ENCODE peak calls at places on chromosomes 13 and 19, in six cellular contexts. One of them, this sample, is unnamed.

GRCh38 chr19:29724102-29724641 is 9.1 kb upstream of the C19orf12 start:
- DNase-seq in neural crest cell: peak
- DNase-seq in fibroblast of pulmonary artery: peak
- DNase-seq in thoracic aorta: no peak
- DNase-seq in vagina: no peak
- DNase-seq in CD8-positive, alpha-beta T cell: peak
- DNase-seq in this sample: peak

GRCh38 chr19:29422047-29422446 is 103.7 kb upstream of the VSTM2B start:
- DNase-seq in fibroblast of pulmonary artery: no peak
- DNase-seq in thoracic aorta: no peak
- DNase-seq in CD8-positive, alpha-beta T cell: no peak
- DNase-seq in neural crest cell: no peak
- DNase-seq in vagina: no peak
- DNase-seq in this sample: no peak

GRCh38 chr19:46787331-46788100 is 878 bp downstream of the SLC1A5 start:
- DNase-seq in neural crest cell: peak
- DNase-seq in CD8-positive, alpha-beta T cell: peak
- DNase-seq in thoracic aorta: no peak
- DNase-seq in fibroblast of pulmonary artery: peak
- DNase-seq in vagina: no peak
- DNase-seq in this sample: peak

GRCh38 chr19:2188708-2189385 is 25.1 kb downstream of the DOT1L start:
- DNase-seq in CD8-positive, alpha-beta T cell: no peak
- DNase-seq in thoracic aorta: no peak
- DNase-seq in vagina: no peak
- DNase-seq in neural crest cell: no peak
- DNase-seq in fibroblast of pulmonary artery: no peak
- DNase-seq in this sample: no peak

GRCh38 chr13:76717092-76717491 is 169.1 kb downstream of the KCTD12 start:
- DNase-seq in CD8-positive, alpha-beta T cell: no peak
- DNase-seq in neural crest cell: no peak
- DNase-seq in vagina: no peak
- DNase-seq in thoracic aorta: no peak
- DNase-seq in fibroblast of pulmonary artery: no peak
- DNase-seq in this sample: no peak

GRCh38 chr19:51123381-51124186 is 1.1 kb upstream of the SIGLEC9 start:
- DNase-seq in vagina: no peak
- DNase-seq in thoracic aorta: no peak
- DNase-seq in neural crest cell: no peak
- DNase-seq in CD8-positive, alpha-beta T cell: peak
- DNase-seq in fibroblast of pulmonary artery: no peak
- DNase-seq in this sample: no peak

GRCh38 chr19:53466726-53467125 is 807 bp upstream of the ZNF813 start:
- DNase-seq in fibroblast of pulmonary artery: no peak
- DNase-seq in CD8-positive, alpha-beta T cell: no peak
- DNase-seq in vagina: no peak
- DNase-seq in thoracic aorta: no peak
- DNase-seq in neural crest cell: no peak
- DNase-seq in this sample: no peak

GRCh38 chr13:78759704-78760103 is 100.7 kb upstream of the OBI1 start:
- DNase-seq in CD8-positive, alpha-beta T cell: no peak
- DNase-seq in neural crest cell: no peak
- DNase-seq in vagina: no peak
- DNase-seq in fibroblast of pulmonary artery: no peak
- DNase-seq in thoracic aorta: no peak
- DNase-seq in this sample: no peak

GRCh38 chr13:62643007-62643483 is 1227.4 kb upstream of the PCDH20 start:
- DNase-seq in fibroblast of pulmonary artery: peak
- DNase-seq in neural crest cell: no peak
- DNase-seq in vagina: no peak
- DNase-seq in thoracic aorta: no peak
- DNase-seq in CD8-positive, alpha-beta T cell: no peak
- DNase-seq in this sample: no peak

GRCh38 chr19:58279042-58279924 is 528 bp downstream of the ZNF8 start:
- DNase-seq in fibroblast of pulmonary artery: peak
- DNase-seq in CD8-positive, alpha-beta T cell: no peak
- DNase-seq in neural crest cell: peak
- DNase-seq in thoracic aorta: peak
- DNase-seq in vagina: no peak
- DNase-seq in this sample: peak

GRCh38 chr19:40560092-40560507 is 16.6 kb upstream of the SHKBP1 start:
- DNase-seq in vagina: no peak
- DNase-seq in CD8-positive, alpha-beta T cell: no peak
- DNase-seq in fibroblast of pulmonary artery: no peak
- DNase-seq in neural crest cell: no peak
- DNase-seq in thoracic aorta: no peak
- DNase-seq in this sample: no peak

GRCh38 chr19:49059056-49059455 is 1.5 kb upstream of the CGB7 start:
- DNase-seq in fibroblast of pulmonary artery: no peak
- DNase-seq in vagina: no peak
- DNase-seq in thoracic aorta: no peak
- DNase-seq in CD8-positive, alpha-beta T cell: no peak
- DNase-seq in neural crest cell: no peak
- DNase-seq in this sample: no peak

GRCh38 chr13:38895075-38895474 is 95.6 kb downstream of the STOML3 start:
- DNase-seq in neural crest cell: no peak
- DNase-seq in vagina: no peak
- DNase-seq in CD8-positive, alpha-beta T cell: no peak
- DNase-seq in thoracic aorta: no peak
- DNase-seq in fibroblast of pulmonary artery: no peak
- DNase-seq in this sample: no peak

GRCh38 chr19:31749231-31749630 is 400.0 kb upstream of the TSHZ3 start:
- DNase-seq in CD8-positive, alpha-beta T cell: no peak
- DNase-seq in neural crest cell: no peak
- DNase-seq in thoracic aorta: no peak
- DNase-seq in vagina: no peak
- DNase-seq in fibroblast of pulmonary artery: no peak
- DNase-seq in this sample: no peak

GRCh38 chr13:114108141-114108761 is 24.2 kb downstream of the RASA3 start:
- DNase-seq in CD8-positive, alpha-beta T cell: no peak
- DNase-seq in neural crest cell: no peak
- DNase-seq in fibroblast of pulmonary artery: no peak
- DNase-seq in vagina: no peak
- DNase-seq in thoracic aorta: no peak
- DNase-seq in this sample: no peak

GRCh38 chr13:76023644-76024043 is 387.5 kb downstream of the LMO7 start:
- DNase-seq in vagina: no peak
- DNase-seq in neural crest cell: no peak
- DNase-seq in CD8-positive, alpha-beta T cell: no peak
- DNase-seq in thoracic aorta: no peak
- DNase-seq in fibroblast of pulmonary artery: no peak
- DNase-seq in this sample: no peak

GRCh38 chr19:7978196-7978825 is 27.1 kb downstream of the ELAVL1 start:
- DNase-seq in thoracic aorta: no peak
- DNase-seq in neural crest cell: no peak
- DNase-seq in fibroblast of pulmonary artery: no peak
- DNase-seq in CD8-positive, alpha-beta T cell: no peak
- DNase-seq in vagina: no peak
- DNase-seq in this sample: no peak

GRCh38 chr19:13909430-13909829 is 3.4 kb downstream of the CC2D1A start:
- DNase-seq in thoracic aorta: no peak
- DNase-seq in neural crest cell: no peak
- DNase-seq in vagina: no peak
- DNase-seq in CD8-positive, alpha-beta T cell: no peak
- DNase-seq in fibroblast of pulmonary artery: no peak
- DNase-seq in this sample: no peak

GRCh38 chr13:100514788-100515409 is 73.7 kb downstream of the GGACT start:
- DNase-seq in thoracic aorta: no peak
- DNase-seq in neural crest cell: peak
- DNase-seq in CD8-positive, alpha-beta T cell: peak
- DNase-seq in vagina: no peak
- DNase-seq in fibroblast of pulmonary artery: peak
- DNase-seq in this sample: peak
- TF ChIP-seq CTCF in thoracic aorta: peak
- TF ChIP-seq CTCF in neural crest cell: peak
- TF ChIP-seq CTCF in CD8-positive, alpha-beta T cell: peak
- TF ChIP-seq CTCF in vagina: peak
- TF ChIP-seq CTCF in fibroblast of pulmonary artery: peak
- TF ChIP-seq CTCF in this sample: peak

DNA sequence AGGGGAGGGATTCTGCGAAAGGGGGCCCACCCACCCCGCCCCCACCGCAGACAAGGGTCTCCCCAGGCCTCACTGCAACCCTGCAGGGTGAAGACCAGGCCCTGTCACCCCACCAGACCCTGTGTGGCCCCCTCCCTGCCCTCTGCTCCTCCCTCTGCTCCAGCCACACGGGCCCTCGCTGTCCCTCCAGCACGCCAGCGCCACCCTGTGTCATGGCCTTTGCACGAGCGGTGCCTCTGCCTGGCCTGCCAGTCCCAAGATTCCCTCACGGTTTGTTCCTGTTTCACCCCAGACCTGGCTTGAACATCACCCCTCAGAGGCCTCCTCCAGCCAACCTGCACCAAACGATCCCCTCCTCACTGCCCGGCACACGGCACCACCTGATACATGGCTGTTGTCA is 27.3 kb downstream of the PIP5K1C start:
- DNase-seq in fibroblast of pulmonary artery: no peak
- DNase-seq in thoracic aorta: no peak
- DNase-seq in vagina: no peak
- DNase-seq in CD8-positive, alpha-beta T cell: no peak
- DNase-seq in neural crest cell: no peak
- DNase-seq in this sample: no peak
- TF ChIP-seq CTCF in fibroblast of pulmonary artery: no peak
- TF ChIP-seq CTCF in thoracic aorta: no peak
- TF ChIP-seq CTCF in vagina: no peak
- TF ChIP-seq CTCF in CD8-positive, alpha-beta T cell: no peak
- TF ChIP-seq CTCF in neural crest cell: no peak
- TF ChIP-seq CTCF in this sample: no peak

GRCh38 chr19:6751189-6751588 is 11.7 kb downstream of the TRIP10 start:
- DNase-seq in vagina: no peak
- DNase-seq in CD8-positive, alpha-beta T cell: no peak
- DNase-seq in fibroblast of pulmonary artery: no peak
- DNase-seq in thoracic aorta: no peak
- DNase-seq in neural crest cell: no peak
- DNase-seq in this sample: no peak

GRCh38 chr19:6754653-6755463 is 12.4 kb downstream of the SH2D3A start:
- DNase-seq in CD8-positive, alpha-beta T cell: no peak
- DNase-seq in vagina: no peak
- DNase-seq in thoracic aorta: no peak
- DNase-seq in neural crest cell: no peak
- DNase-seq in fibroblast of pulmonary artery: no peak
- DNase-seq in this sample: no peak

GRCh38 chr19:6752257-6753177 is 13.0 kb downstream of the TRIP10 start:
- DNase-seq in CD8-positive, alpha-beta T cell: no peak
- DNase-seq in fibroblast of pulmonary artery: no peak
- DNase-seq in thoracic aorta: no peak
- DNase-seq in vagina: no peak
- DNase-seq in neural crest cell: no peak
- DNase-seq in this sample: peak

GRCh38 chr19:6754136-6754535 is 13.1 kb downstream of the SH2D3A start:
- DNase-seq in CD8-positive, alpha-beta T cell: no peak
- DNase-seq in vagina: no peak
- DNase-seq in fibroblast of pulmonary artery: no peak
- DNase-seq in thoracic aorta: no peak
- DNase-seq in neural crest cell: no peak
- DNase-seq in this sample: no peak

DNA sequence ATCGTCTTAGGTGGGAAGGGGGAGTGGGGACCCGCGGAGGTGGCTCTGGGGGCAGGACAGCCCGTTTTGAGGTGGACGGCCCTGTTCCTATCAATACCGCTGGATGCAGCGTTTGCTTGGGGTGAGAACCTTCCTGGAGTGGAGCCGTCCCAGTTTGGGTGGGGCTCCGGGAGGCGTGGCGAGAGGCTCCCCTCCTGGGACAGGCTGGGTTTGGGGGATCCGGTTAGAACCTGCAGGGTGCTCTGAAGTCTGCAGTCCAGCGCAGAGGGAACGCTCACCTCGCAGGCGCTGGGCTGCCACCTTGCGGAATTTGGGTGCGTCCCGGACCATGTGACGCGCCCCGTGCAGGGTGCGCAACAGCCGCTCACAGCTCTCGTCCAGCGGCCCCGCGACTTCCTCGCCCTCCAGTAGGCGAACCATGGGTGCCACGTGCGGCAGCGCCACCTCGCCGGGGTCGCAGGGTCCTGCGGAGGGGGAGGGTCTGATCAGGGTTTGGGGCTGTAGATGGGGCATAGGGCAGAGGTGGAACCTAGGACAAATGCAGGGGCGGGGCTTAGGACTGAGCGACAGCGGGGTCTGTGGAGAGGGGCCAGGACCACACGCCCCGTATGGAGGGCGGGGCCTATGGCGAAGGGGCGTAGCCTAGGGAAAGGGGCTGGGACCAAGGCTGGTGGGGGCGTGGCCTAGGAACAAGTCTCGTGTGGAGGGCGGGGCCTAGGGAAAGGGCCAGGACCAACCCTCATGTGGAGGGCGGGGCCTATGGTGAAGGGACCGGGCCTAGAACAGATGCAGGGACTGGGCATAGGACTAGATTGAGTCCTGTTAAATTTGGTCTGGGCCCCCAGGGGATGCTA is 13.8 kb downstream of the SH2D3A start:
- DNase-seq in thoracic aorta: no peak
- DNase-seq in neural crest cell: peak
- DNase-seq in fibroblast of pulmonary artery: peak
- DNase-seq in vagina: no peak
- DNase-seq in CD8-positive, alpha-beta T cell: peak
- DNase-seq in this sample: peak
- TF ChIP-seq CTCF in thoracic aorta: peak
- TF ChIP-seq CTCF in neural crest cell: peak
- TF ChIP-seq CTCF in fibroblast of pulmonary artery: peak
- TF ChIP-seq CTCF in vagina: peak
- TF ChIP-seq CTCF in CD8-positive, alpha-beta T cell: peak
- TF ChIP-seq CTCF in this sample: no peak

DNA sequence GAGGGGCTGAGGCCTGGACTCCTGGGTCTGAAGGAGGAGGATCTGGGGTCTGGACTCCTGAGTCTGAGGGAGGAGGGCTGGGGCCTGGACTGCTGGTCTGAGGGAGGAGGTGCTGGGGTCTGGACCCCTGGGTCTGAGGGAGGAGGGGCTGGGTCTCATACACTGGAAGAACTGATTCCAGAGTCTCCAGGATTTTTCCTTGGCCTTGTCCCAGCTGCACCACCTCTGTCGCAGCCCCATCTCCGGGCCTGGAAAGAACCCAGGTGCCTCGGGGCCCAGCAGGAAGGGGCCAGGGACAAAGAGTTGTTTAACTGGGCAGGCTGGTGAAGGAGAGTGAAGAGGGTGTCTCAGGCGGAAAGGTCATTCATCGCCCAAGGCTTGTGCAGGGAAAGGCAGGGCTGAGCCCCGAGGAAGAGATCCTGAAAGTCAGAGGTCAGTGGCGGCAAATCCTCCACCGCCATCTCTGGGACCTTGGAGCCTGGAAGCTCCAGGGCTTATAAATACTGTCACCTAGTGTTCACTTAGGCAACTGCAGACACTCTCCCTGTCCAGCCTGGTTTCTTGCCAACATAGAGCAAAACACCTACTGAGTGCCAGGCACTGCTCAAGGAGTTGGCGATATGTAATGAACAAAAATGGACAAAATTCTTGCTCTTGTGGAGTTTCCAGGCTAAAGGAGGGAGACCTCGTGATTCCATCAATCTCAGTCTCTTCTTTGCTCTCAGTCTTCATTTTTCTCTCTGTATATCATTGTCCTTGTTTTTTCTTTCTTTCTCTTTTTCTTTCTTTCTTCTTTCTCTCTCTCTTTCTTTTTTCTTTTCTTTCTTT is 4.4 kb upstream of the KCNN4 start:
- DNase-seq in neural crest cell: peak
- DNase-seq in thoracic aorta: no peak
- DNase-seq in vagina: no peak
- DNase-seq in CD8-positive, alpha-beta T cell: peak
- DNase-seq in fibroblast of pulmonary artery: peak
- DNase-seq in this sample: peak
- TF ChIP-seq CTCF in neural crest cell: peak
- TF ChIP-seq CTCF in thoracic aorta: peak
- TF ChIP-seq CTCF in vagina: peak
- TF ChIP-seq CTCF in CD8-positive, alpha-beta T cell: peak
- TF ChIP-seq CTCF in fibroblast of pulmonary artery: no peak
- TF ChIP-seq CTCF in this sample: peak